ENCODE peak calls at places on chromosomes 6 and 20, in four cellular contexts. D is T-cell, W is substantia nigra, J is GM06990. M is an unnamed sample.

GRCh38 chr6:1797801-1798200 is 188.1 kb downstream of the FOXC1 start:
- DNase-seq in D (no peak), W (no peak), J (no peak), M (no peak)

GRCh38 chr20:61859712-61860111 is 206.0 kb downstream of the TAF4 start:
- DNase-seq in D (no peak), W (no peak), J (no peak), M (no peak)

GRCh38 chr6:131419698-131420097 is 153.3 kb upstream of the ARG1 start:
- DNase-seq in D (no peak), W (no peak), J (no peak), M (no peak)

GRCh38 chr6:25601797-25602679 is 50.0 kb upstream of the SCGN start:
- DNase-seq in D (no peak), W (no peak), J (no peak), M (no peak)

GRCh38 chr6:107128175-107128574 is 12.9 kb upstream of the BEND3 start:
- DNase-seq in D (no peak), W (no peak), J (no peak), M (no peak)

GRCh38 chr6:148851683-148852556 is 105.1 kb downstream of the UST start:
- DNase-seq in D (no peak), W (no peak), J (no peak), M (no peak)

GRCh38 chr6:146146836-146147235 is 118.0 kb downstream of the GRM1 start:
- DNase-seq in D (no peak), W (no peak), J (no peak), M (no peak)

GRCh38 chr6:11083491-11083890 is 10.1 kb upstream of the SMIM13 start:
- DNase-seq in D (no peak), W (no peak), J (no peak), M (no peak)

GRCh38 chr6:10569392-10570127 is 48.4 kb downstream of the GCNT2 start:
- DNase-seq in D (no peak), W (no peak), J (no peak), M (no peak)

GRCh38 chr20:3795511-3796468 is at the start of gene CDC25B:
- DNase-seq in D (peak), W (peak), J (peak), M (peak)

GRCh38 chr6:43081043-43081442 is 4.9 kb downstream of the PTK7 start:
- DNase-seq in D (no peak), W (no peak), J (no peak), M (no peak)

GRCh38 chr6:119467478-119468081 is 118.0 kb upstream of the MAN1A1 start:
- DNase-seq in D (no peak), W (no peak), J (no peak), M (no peak)

GRCh38 chr20:32356935-32357868 is 929 bp upstream of the ASXL1 start:
- DNase-seq in D (no peak), W (no peak), J (no peak), M (no peak)

GRCh38 chr6:8219352-8219943 is 117.1 kb upstream of the EEF1E1 start:
- DNase-seq in D (peak), W (peak), J (peak), M (peak)

GRCh38 chr20:50181344-50181743 is 9.3 kb upstream of the CEBPB start:
- DNase-seq in D (no peak), W (no peak), J (no peak), M (no peak)

GRCh38 chr20:21340991-21341722 is 38.0 kb downstream of the XRN2 start:
- DNase-seq in D (no peak), W (no peak), J (no peak), M (no peak)

GRCh38 chr6:329888-330691 is 37.8 kb downstream of the DUSP22 start:
- DNase-seq in D (no peak), W (no peak), J (no peak), M (no peak)

GRCh38 chr6:15507746-15508145 is 155.1 kb downstream of the DTNBP1 start:
- DNase-seq in D (no peak), W (no peak), J (no peak), M (no peak)